ENCODE peak calls at places on chromosomes 5 and 9, in eight cellular contexts. N is bronchial epithelial cell, G is mesothelial cell of epicardium, O is GM06990, E is GM10248, A is Panc1, S is IMR-90, C is AG04450. J is an unnamed sample.

GRCh38 chr5:133569347-133569746 is 43.0 kb downstream of the FSTL4 start:
- DNase-seq in N (peak), G (no peak), O (no peak), E (no peak), A (no peak), S (peak), C (no peak), J (no peak)

GRCh38 chr5:27450607-27451006 is 412.2 kb upstream of the CDH9 start:
- DNase-seq in N (peak), G (no peak), O (no peak), E (no peak), A (no peak), S (peak), C (no peak), J (no peak)

GRCh38 chr5:172405226-172405625 is 49.1 kb downstream of the SH3PXD2B start:
- DNase-seq in N (no peak), G (no peak), O (no peak), E (no peak), A (no peak), S (no peak), C (no peak), J (no peak)

GRCh38 chr5:143176048-143176447 is 227.4 kb downstream of the NR3C1 start:
- DNase-seq in N (no peak), G (no peak), O (no peak), E (no peak), A (no peak), S (peak), C (no peak), J (no peak)

GRCh38 chr5:121199238-121199999 is 652.3 kb upstream of the FTMT start:
- DNase-seq in N (no peak), G (no peak), O (no peak), E (no peak), A (no peak), S (peak), C (peak), J (peak)

GRCh38 chr9:27369591-27369990 is 72.6 kb upstream of the EQTN start:
- DNase-seq in N (no peak), G (no peak), O (no peak), E (no peak), A (no peak), S (no peak), C (no peak), J (no peak)

GRCh38 chr9:20941177-20941690 is 90.2 kb downstream of the HACD4 start:
- DNase-seq in N (peak), G (no peak), O (no peak), E (peak), A (peak), S (peak), C (peak), J (peak)

GRCh38 chr5:21219255-21219654 is 1231.3 kb upstream of the CDH18 start:
- DNase-seq in N (peak), G (no peak), O (no peak), E (no peak), A (no peak), S (no peak), C (no peak), J (no peak)

GRCh38 chr5:45694255-45694834 is 1.8 kb downstream of the HCN1 start:
- DNase-seq in N (no peak), G (no peak), O (no peak), E (no peak), A (no peak), S (no peak), C (no peak), J (no peak)

GRCh38 chr9:89496645-89497044 is 1.3 kb downstream of the SEMA4D start:
- DNase-seq in N (no peak), G (no peak), O (peak), E (peak), A (no peak), S (no peak), C (no peak), J (peak)

GRCh38 chr9:107131108-107131799 is 151.8 kb upstream of the RAD23B start:
- DNase-seq in N (peak), G (no peak), O (no peak), E (no peak), A (no peak), S (no peak), C (no peak), J (no peak)

GRCh38 chr9:37324261-37324683 is 98.2 kb upstream of the GRHPR start:
- DNase-seq in N (no peak), G (no peak), O (peak), E (peak), A (no peak), S (peak), C (no peak), J (no peak)

GRCh38 chr9:130018260-130018659 is 24.7 kb downstream of the FNBP1 start:
- DNase-seq in N (no peak), G (no peak), O (no peak), E (no peak), A (no peak), S (peak), C (no peak), J (no peak)

GRCh38 chr5:142715291-142715690 is 29.4 kb upstream of the FGF1 start:
- DNase-seq in N (no peak), G (no peak), O (no peak), E (no peak), A (no peak), S (no peak), C (no peak), J (no peak)

GRCh38 chr5:87308024-87308423 is 40.3 kb downstream of the RASA1 start:
- DNase-seq in N (no peak), G (no peak), O (peak), E (no peak), A (no peak), S (no peak), C (no peak), J (no peak)

GRCh38 chr9:135988493-135988892 is 27.3 kb upstream of the UBAC1 start:
- DNase-seq in N (no peak), G (no peak), O (no peak), E (no peak), A (no peak), S (no peak), C (no peak), J (no peak)

GRCh38 chr5:175718401-175719108 is 60.7 kb downstream of the HRH2 start:
- DNase-seq in N (peak), G (no peak), O (no peak), E (no peak), A (no peak), S (no peak), C (no peak), J (peak)

GRCh38 chr5:6827815-6828214 is 114.6 kb downstream of the TENT4A start:
- DNase-seq in N (no peak), G (no peak), O (no peak), E (peak), A (no peak), S (no peak), C (no peak), J (no peak)

GRCh38 chr9:114958021-114958846 is 27.8 kb upstream of the TNFSF8 start:
- DNase-seq in N (no peak), G (no peak), O (no peak), E (no peak), A (no peak), S (no peak), C (no peak), J (no peak)

GRCh38 chr9:114294664-114295063 is 28.2 kb upstream of the ORM1 start:
- DNase-seq in N (no peak), G (no peak), O (no peak), E (no peak), A (no peak), S (no peak), C (no peak), J (no peak)

GRCh38 chr9:113556877-113557593 is 93.5 kb downstream of the RGS3 start:
- DNase-seq in N (no peak), G (no peak), O (no peak), E (no peak), A (no peak), S (peak), C (no peak), J (peak)

GRCh38 chr5:110727025-110727314 is 499 bp upstream of the TMEM232 start:
- DNase-seq in N (peak), G (no peak), O (no peak), E (no peak), A (no peak), S (peak), C (no peak), J (no peak)

GRCh38 chr9:109755040-109755439 is 25.0 kb upstream of the PALM2AKAP2 start:
- DNase-seq in N (no peak), G (no peak), O (no peak), E (no peak), A (no peak), S (peak), C (peak), J (no peak)

GRCh38 chr5:171927345-171927941 is 79.0 kb downstream of the FBXW11 start:
- DNase-seq in N (no peak), G (no peak), O (no peak), E (no peak), A (no peak), S (peak), C (no peak), J (no peak)

GRCh38 chr5:35159370-35159742 is 70.9 kb downstream of the PRLR start:
- DNase-seq in N (no peak), G (no peak), O (no peak), E (no peak), A (no peak), S (peak), C (no peak), J (peak)

GRCh38 chr5:135087950-135088349 is 53.9 kb upstream of the PITX1 start:
- DNase-seq in N (no peak), G (no peak), O (no peak), E (no peak), A (no peak), S (no peak), C (no peak), J (no peak)

GRCh38 chr9:92463989-92464388 is 18.3 kb downstream of the ASPN start:
- DNase-seq in N (peak), G (no peak), O (no peak), E (no peak), A (no peak), S (peak), C (peak), J (no peak)

GRCh38 chr9:18422296-18423036 is 51.5 kb upstream of the ADAMTSL1 start:
- DNase-seq in N (no peak), G (no peak), O (no peak), E (no peak), A (no peak), S (no peak), C (no peak), J (no peak)

GRCh38 chr5:10457682-10458574 is 16.2 kb downstream of the ROPN1L start:
- DNase-seq in N (no peak), G (no peak), O (no peak), E (no peak), A (no peak), S (no peak), C (no peak), J (no peak)

GRCh38 chr9:125433461-125434001 is 171.9 kb downstream of the GAPVD1 start:
- DNase-seq in N (no peak), G (no peak), O (no peak), E (no peak), A (no peak), S (no peak), C (no peak), J (no peak)

GRCh38 chr5:3592298-3592697 is 3.3 kb upstream of the IRX1 start:
- DNase-seq in N (no peak), G (no peak), O (no peak), E (no peak), A (no peak), S (no peak), C (no peak), J (no peak)

GRCh38 chr9:133205996-133206931 is 2.8 kb downstream of the OBP2B start:
- DNase-seq in N (no peak), G (no peak), O (no peak), E (no peak), A (no peak), S (no peak), C (no peak), J (no peak)

GRCh38 chr5:26660116-26660515 is 378.3 kb downstream of the CDH9 start:
- DNase-seq in N (no peak), G (no peak), O (no peak), E (no peak), A (no peak), S (no peak), C (no peak), J (no peak)

GRCh38 chr5:161378701-161379100 is 167.8 kb downstream of the GABRB2 start:
- DNase-seq in N (no peak), G (no peak), O (no peak), E (no peak), A (no peak), S (no peak), C (no peak), J (no peak)

GRCh38 chr5:168884040-168884439 is 304.9 kb upstream of the PANK3 start:
- DNase-seq in N (no peak), G (no peak), O (no peak), E (no peak), A (no peak), S (no peak), C (no peak), J (no peak)

GRCh38 chr5:142056831-142057696 is 44.2 kb upstream of the GNPDA1 start:
- DNase-seq in N (no peak), G (no peak), O (no peak), E (no peak), A (no peak), S (no peak), C (no peak), J (no peak)

GRCh38 chr5:62718368-62718767 is 139.7 kb downstream of the LRRC70 start:
- DNase-seq in N (no peak), G (no peak), O (no peak), E (no peak), A (no peak), S (no peak), C (no peak), J (no peak)

GRCh38 chr5:54063817-54064216 is 246.6 kb downstream of the ARL15 start:
- DNase-seq in N (no peak), G (no peak), O (no peak), E (no peak), A (no peak), S (peak), C (peak), J (no peak)

GRCh38 chr5:138464388-138465287 is 641 bp upstream of the EGR1 start:
- DNase-seq in N (peak), G (peak), O (peak), E (peak), A (peak), S (peak), C (peak), J (peak)

GRCh38 chr5:138464018-138464387 is 1.3 kb upstream of the EGR1 start:
- DNase-seq in N (peak), G (peak), O (peak), E (peak), A (peak), S (peak), C (peak), J (peak)

GRCh38 chr5:138466058-138466899 is 1.0 kb downstream of the EGR1 start:
- DNase-seq in N (no peak), G (no peak), O (peak), E (no peak), A (no peak), S (peak), C (peak), J (peak)

GRCh38 chr5:138466900-138467710 is 1.8 kb downstream of the EGR1 start:
- DNase-seq in N (no peak), G (no peak), O (peak), E (no peak), A (no peak), S (peak), C (peak), J (peak)

GRCh38 chr5:138465288-138466057 is at the start of gene EGR1:
- DNase-seq in N (peak), G (peak), O (peak), E (peak), A (peak), S (peak), C (peak), J (peak)
- TF ChIP-seq CTCF in N (no peak), G (no peak), O (no peak), E (no peak), A (no peak), S (no peak), C (no peak), J (no peak)

GRCh38 chr5:41770799-41771198 is 99.4 kb downstream of the OXCT1 start:
- DNase-seq in N (no peak), G (no peak), O (peak), E (peak), A (no peak), S (no peak), C (no peak), J (no peak)
- TF ChIP-seq CTCF in N (no peak), G (no peak), O (no peak), E (no peak), A (no peak), S (no peak), C (no peak), J (no peak)

GRCh38 chr5:61618577-61618976 is 286.5 kb downstream of the ZSWIM6 start:
- DNase-seq in N (no peak), G (no peak), O (no peak), E (no peak), A (no peak), S (no peak), C (no peak), J (no peak)

GRCh38 chr5:61619777-61620518 is 287.9 kb downstream of the ZSWIM6 start:
- DNase-seq in N (no peak), G (no peak), O (no peak), E (no peak), A (no peak), S (no peak), C (no peak), J (no peak)

GRCh38 chr5:61619289-61619688 is 287.2 kb downstream of the ZSWIM6 start:
- DNase-seq in N (no peak), G (no peak), O (no peak), E (no peak), A (no peak), S (no peak), C (no peak), J (no peak)

GRCh38 chr5:61617039-61617438 is 285.0 kb downstream of the ZSWIM6 start:
- DNase-seq in N (no peak), G (no peak), O (no peak), E (no peak), A (no peak), S (no peak), C (no peak), J (no peak)

DNA sequence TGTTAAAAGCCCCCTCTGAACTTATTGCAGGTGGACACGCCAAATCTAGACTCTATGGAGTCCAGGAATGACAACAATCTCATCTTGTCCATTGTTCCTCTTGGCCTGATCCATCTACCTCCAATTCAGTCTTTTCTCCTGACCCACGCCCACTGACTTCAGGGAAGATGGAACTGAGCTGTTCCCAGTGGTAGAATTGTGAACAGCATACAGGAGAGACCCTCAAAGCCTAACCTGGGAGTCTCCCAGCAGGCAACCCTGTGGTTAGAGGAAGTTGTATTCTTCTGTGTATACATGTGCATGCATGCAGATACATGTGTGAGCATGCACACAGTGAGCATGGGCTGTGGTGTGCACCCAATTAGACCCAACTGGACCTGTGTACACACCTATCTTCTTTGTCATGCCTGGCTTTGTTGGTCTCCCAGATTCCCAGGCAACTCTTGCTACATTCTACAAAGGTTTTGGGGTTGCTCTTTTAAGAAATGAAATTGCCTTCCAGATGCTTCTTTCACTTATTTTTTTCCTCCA is 286.0 kb downstream of the ZSWIM6 start:
- DNase-seq in N (peak), G (no peak), O (no peak), E (no peak), A (no peak), S (no peak), C (no peak), J (no peak)
- TF ChIP-seq CTCF in N (no peak), G (no peak), O (no peak), E (no peak), A (no peak), S (no peak), C (no peak), J (no peak)

GRCh38 chr9:137204731-137205125 is 720 bp downstream of the TMEM203 start:
- DNase-seq in N (no peak), G (no peak), O (no peak), E (no peak), A (no peak), S (no peak), C (no peak), J (peak)
- TF ChIP-seq CTCF in N (no peak), G (no peak), O (no peak), E (no peak), A (no peak), S (no peak), C (no peak), J (no peak)

GRCh38 chr5:31611002-31611401 is 27.9 kb upstream of the PDZD2 start:
- DNase-seq in N (no peak), G (no peak), O (no peak), E (no peak), A (no peak), S (no peak), C (no peak), J (no peak)

GRCh38 chr5:31620071-31620470 is 18.9 kb upstream of the PDZD2 start:
- DNase-seq in N (no peak), G (no peak), O (no peak), E (no peak), A (no peak), S (no peak), C (no peak), J (no peak)

GRCh38 chr5:31617867-31618266 is 21.1 kb upstream of the PDZD2 start:
- DNase-seq in N (no peak), G (no peak), O (no peak), E (no peak), A (no peak), S (no peak), C (no peak), J (no peak)

GRCh38 chr5:31614147-31615030 is 24.5 kb upstream of the PDZD2 start:
- DNase-seq in N (no peak), G (no peak), O (no peak), E (no peak), A (no peak), S (no peak), C (no peak), J (no peak)
- TF ChIP-seq CTCF in N (no peak), G (no peak), O (no peak), E (no peak), A (no peak), S (no peak), C (no peak), J (no peak)

GRCh38 chr5:146007973-146008372 is 71.6 kb downstream of the SH3RF2 start:
- DNase-seq in N (no peak), G (no peak), O (no peak), E (no peak), A (no peak), S (no peak), C (no peak), J (no peak)

GRCh38 chr5:146009020-146009419 is 72.6 kb downstream of the SH3RF2 start:
- DNase-seq in N (no peak), G (no peak), O (no peak), E (no peak), A (no peak), S (peak), C (no peak), J (no peak)

GRCh38 chr5:146006470-146006869 is 70.1 kb downstream of the SH3RF2 start:
- DNase-seq in N (no peak), G (no peak), O (no peak), E (no peak), A (no peak), S (no peak), C (no peak), J (no peak)

GRCh38 chr5:146005723-146006122 is 69.3 kb downstream of the SH3RF2 start:
- DNase-seq in N (no peak), G (no peak), O (no peak), E (no peak), A (no peak), S (no peak), C (no peak), J (no peak)

DNA sequence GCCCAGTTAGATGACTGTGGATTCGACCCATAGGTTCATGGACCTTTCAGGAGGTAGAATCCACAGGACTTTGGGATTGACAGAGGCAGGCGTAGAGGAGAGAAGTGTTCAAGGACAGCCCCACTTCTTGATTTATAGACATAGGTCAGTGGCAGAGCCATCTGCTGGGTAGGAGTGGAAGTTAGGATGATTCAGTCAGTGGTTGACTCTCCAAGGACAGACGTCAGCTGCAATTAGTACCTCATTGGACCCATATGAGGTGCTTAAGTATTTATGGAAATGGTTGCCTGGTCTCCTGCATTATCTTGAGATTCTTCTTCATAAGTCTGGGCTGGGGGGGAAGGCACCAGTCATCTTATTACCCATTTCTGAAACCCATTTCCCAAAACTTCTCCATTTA is 70.9 kb downstream of the SH3RF2 start:
- DNase-seq in N (no peak), G (no peak), O (no peak), E (no peak), A (no peak), S (no peak), C (no peak), J (no peak)
- TF ChIP-seq CTCF in N (no peak), G (no peak), O (peak), E (no peak), A (peak), S (no peak), C (no peak), J (no peak)